ENCODE peak calls at places on chromosomes 4 and X, in five cellular contexts. One of them, this sample, is unnamed.
A peak's percentile ranks its signal among the peaks of the same experiment; 100 is the strongest.

GRCh38 chrX:121010218-121010617 is 24.7 kb upstream of the CT47A1 start:
- DNase-seq in GM06990: no peak
- DNase-seq in KBM-7: no peak
- DNase-seq in upper lobe of right lung: no peak
- DNase-seq in GDM1: no peak
- DNase-seq in this sample: no peak

GRCh38 chr4:133621628-133622027 is 472.5 kb downstream of the PCDH10 start:
- DNase-seq in GM06990: no peak
- DNase-seq in KBM-7: no peak
- DNase-seq in upper lobe of right lung: no peak
- DNase-seq in GDM1: no peak
- DNase-seq in this sample: peak; percentile 28

GRCh38 chr4:88366460-88366859 is 12.2 kb upstream of the HERC6 start:
- DNase-seq in GM06990: no peak
- DNase-seq in KBM-7: no peak
- DNase-seq in upper lobe of right lung: no peak
- DNase-seq in GDM1: no peak
- DNase-seq in this sample: no peak

GRCh38 chr4:41504167-41504566 is 33.8 kb upstream of the LIMCH1 start:
- DNase-seq in GM06990: no peak
- DNase-seq in KBM-7: no peak
- DNase-seq in upper lobe of right lung: no peak
- DNase-seq in GDM1: no peak
- DNase-seq in this sample: no peak

GRCh38 chrX:110414273-110414672 is 55.6 kb downstream of the RTL9 start:
- DNase-seq in GM06990: no peak
- DNase-seq in KBM-7: no peak
- DNase-seq in upper lobe of right lung: no peak
- DNase-seq in GDM1: no peak
- DNase-seq in this sample: no peak

GRCh38 chr4:14865804-14866203 is 136.5 kb upstream of the CPEB2 start:
- DNase-seq in GM06990: no peak
- DNase-seq in KBM-7: no peak
- DNase-seq in upper lobe of right lung: no peak
- DNase-seq in GDM1: no peak
- DNase-seq in this sample: no peak

GRCh38 chr4:57303012-57303751 is 193.0 kb upstream of the IGFBP7 start:
- DNase-seq in GM06990: no peak
- DNase-seq in KBM-7: no peak
- DNase-seq in upper lobe of right lung: no peak
- DNase-seq in GDM1: no peak
- DNase-seq in this sample: peak; percentile 30

GRCh38 chr4:2071252-2071911 is 12.3 kb downstream of the NAT8L start:
- DNase-seq in GM06990: no peak
- DNase-seq in KBM-7: no peak
- DNase-seq in upper lobe of right lung: peak; percentile 59
- DNase-seq in GDM1: no peak
- DNase-seq in this sample: no peak

GRCh38 chr4:21596521-21596920 is 352.1 kb downstream of the KCNIP4 start:
- DNase-seq in GM06990: no peak
- DNase-seq in KBM-7: no peak
- DNase-seq in upper lobe of right lung: no peak
- DNase-seq in GDM1: no peak
- DNase-seq in this sample: no peak

GRCh38 chr4:41832961-41833360 is 84.4 kb upstream of the PHOX2B start:
- DNase-seq in GM06990: no peak
- DNase-seq in KBM-7: no peak
- DNase-seq in upper lobe of right lung: no peak
- DNase-seq in GDM1: no peak
- DNase-seq in this sample: no peak

GRCh38 chrX:71615954-71616353 is 2.4 kb downstream of the CXCR3 start:
- DNase-seq in GM06990: no peak
- DNase-seq in KBM-7: no peak
- DNase-seq in upper lobe of right lung: no peak
- DNase-seq in GDM1: no peak
- DNase-seq in this sample: no peak

GRCh38 chrX:130120321-130120731 is 10.0 kb upstream of the ELF4 start:
- DNase-seq in GM06990: peak; percentile 41
- DNase-seq in KBM-7: peak; percentile 84
- DNase-seq in upper lobe of right lung: no peak
- DNase-seq in GDM1: no peak
- DNase-seq in this sample: peak; percentile 79

GRCh38 chr4:40255722-40256281 is 59.0 kb downstream of the RHOH start:
- DNase-seq in GM06990: no peak
- DNase-seq in KBM-7: no peak
- DNase-seq in upper lobe of right lung: no peak
- DNase-seq in GDM1: no peak
- DNase-seq in this sample: no peak

GRCh38 chr4:80266267-80266901 is at the start of gene FGF5:
- DNase-seq in GM06990: peak; percentile 62
- DNase-seq in KBM-7: peak; percentile 69
- DNase-seq in upper lobe of right lung: peak; percentile 67
- DNase-seq in GDM1: peak; percentile 6
- DNase-seq in this sample: peak; percentile 56

GRCh38 chrX:134431894-134432293 is 28.1 kb upstream of the HPRT1 start:
- DNase-seq in GM06990: no peak
- DNase-seq in KBM-7: no peak
- DNase-seq in upper lobe of right lung: no peak
- DNase-seq in GDM1: no peak
- DNase-seq in this sample: no peak

GRCh38 chrX:1581132-1581531 is 10.3 kb upstream of the AKAP17A start:
- DNase-seq in GM06990: no peak
- DNase-seq in KBM-7: peak; percentile 99
- DNase-seq in upper lobe of right lung: peak; percentile 28
- DNase-seq in GDM1: peak; percentile 70
- DNase-seq in this sample: peak; percentile 82

GRCh38 chr4:184322328-184323025 is 104.8 kb upstream of the ENPP6 start:
- DNase-seq in GM06990: no peak
- DNase-seq in KBM-7: no peak
- DNase-seq in upper lobe of right lung: no peak
- DNase-seq in GDM1: no peak
- DNase-seq in this sample: no peak

GRCh38 chrX:79325263-79325958 is 41.7 kb downstream of the ITM2A start:
- DNase-seq in GM06990: no peak
- DNase-seq in KBM-7: no peak
- DNase-seq in upper lobe of right lung: no peak
- DNase-seq in GDM1: no peak
- DNase-seq in this sample: no peak

GRCh38 chr4:176653406-176654220 is 139.1 kb downstream of the VEGFC start:
- DNase-seq in GM06990: no peak
- DNase-seq in KBM-7: no peak
- DNase-seq in upper lobe of right lung: no peak
- DNase-seq in GDM1: no peak
- DNase-seq in this sample: no peak

GRCh38 chrX:120874678-120875557 is 748 bp downstream of the CT47B1 start:
- DNase-seq in GM06990: no peak
- DNase-seq in KBM-7: no peak
- DNase-seq in upper lobe of right lung: no peak
- DNase-seq in GDM1: no peak
- DNase-seq in this sample: no peak

This sample was measured in OCI-M1.